ENCODE peak calls at places on chromosomes 4 and X, in six cellular contexts. X, K, W, N, C and J are unnamed samples.

GRCh38 chrX:40736170-40736505 is 796 bp upstream of the MED14 start:
- ATAC-seq in X (peak), K (peak), W (no peak), N (peak), C (peak), J (no peak)

GRCh38 chrX:120457766-120458180 is 11.3 kb downstream of the LAMP2 start:
- ATAC-seq in X (no peak), K (no peak), W (no peak), N (peak), C (peak), J (no peak)

GRCh38 chr4:41334182-41334581 is 77.5 kb downstream of the UCHL1 start:
- ATAC-seq in X (no peak), K (no peak), W (no peak), N (no peak), C (no peak), J (no peak)

GRCh38 chr4:57492479-57492878 is 382.3 kb upstream of the IGFBP7 start:
- ATAC-seq in X (no peak), K (no peak), W (no peak), N (no peak), C (no peak), J (no peak)

GRCh38 chr4:86960557-86960959 is 25.7 kb downstream of the AFF1 start:
- ATAC-seq in X (no peak), K (peak), W (no peak), N (peak), C (peak), J (no peak)

GRCh38 chr4:168765726-168766125 is 244.3 kb downstream of the CBR4 start:
- ATAC-seq in X (no peak), K (no peak), W (peak), N (no peak), C (no peak), J (peak)

GRCh38 chrX:129510331-129510730 is 13.0 kb downstream of the SMARCA1 start:
- ATAC-seq in X (no peak), K (peak), W (no peak), N (no peak), C (no peak), J (no peak)

GRCh38 chrX:10033360-10034007 is 66.3 kb downstream of the CLDN34 start:
- ATAC-seq in X (peak), K (no peak), W (no peak), N (no peak), C (no peak), J (no peak)

GRCh38 chr4:165709973-165710526 is 163.0 kb upstream of the TLL1 start:
- ATAC-seq in X (no peak), K (no peak), W (peak), N (no peak), C (no peak), J (no peak)

GRCh38 chr4:151534195-151534594 is 125.2 kb downstream of the FHIP1A start:
- ATAC-seq in X (no peak), K (no peak), W (no peak), N (no peak), C (no peak), J (no peak)

GRCh38 chr4:153713840-153714239 is 29.8 kb downstream of the TLR2 start:
- ATAC-seq in X (no peak), K (no peak), W (no peak), N (no peak), C (no peak), J (no peak)

GRCh38 chrX:97968376-97969104 is 1084.8 kb downstream of the RPA4 start:
- ATAC-seq in X (no peak), K (no peak), W (no peak), N (no peak), C (no peak), J (no peak)

GRCh38 chrX:70001708-70002341 is 47.9 kb downstream of the AWAT2 start:
- ATAC-seq in X (no peak), K (no peak), W (no peak), N (no peak), C (no peak), J (no peak)

GRCh38 chr4:24582235-24582863 is 2.0 kb downstream of the DHX15 start:
- ATAC-seq in X (no peak), K (no peak), W (no peak), N (no peak), C (peak), J (no peak)

GRCh38 chrX:47482512-47483309 is at the start of gene ZNF41:
- ATAC-seq in X (peak), K (peak), W (peak), N (peak), C (peak), J (peak)
- TF ChIP-seq POLR2A in X (peak), K (peak), W (no peak), N (peak), C (peak), J (no peak)

DNA sequence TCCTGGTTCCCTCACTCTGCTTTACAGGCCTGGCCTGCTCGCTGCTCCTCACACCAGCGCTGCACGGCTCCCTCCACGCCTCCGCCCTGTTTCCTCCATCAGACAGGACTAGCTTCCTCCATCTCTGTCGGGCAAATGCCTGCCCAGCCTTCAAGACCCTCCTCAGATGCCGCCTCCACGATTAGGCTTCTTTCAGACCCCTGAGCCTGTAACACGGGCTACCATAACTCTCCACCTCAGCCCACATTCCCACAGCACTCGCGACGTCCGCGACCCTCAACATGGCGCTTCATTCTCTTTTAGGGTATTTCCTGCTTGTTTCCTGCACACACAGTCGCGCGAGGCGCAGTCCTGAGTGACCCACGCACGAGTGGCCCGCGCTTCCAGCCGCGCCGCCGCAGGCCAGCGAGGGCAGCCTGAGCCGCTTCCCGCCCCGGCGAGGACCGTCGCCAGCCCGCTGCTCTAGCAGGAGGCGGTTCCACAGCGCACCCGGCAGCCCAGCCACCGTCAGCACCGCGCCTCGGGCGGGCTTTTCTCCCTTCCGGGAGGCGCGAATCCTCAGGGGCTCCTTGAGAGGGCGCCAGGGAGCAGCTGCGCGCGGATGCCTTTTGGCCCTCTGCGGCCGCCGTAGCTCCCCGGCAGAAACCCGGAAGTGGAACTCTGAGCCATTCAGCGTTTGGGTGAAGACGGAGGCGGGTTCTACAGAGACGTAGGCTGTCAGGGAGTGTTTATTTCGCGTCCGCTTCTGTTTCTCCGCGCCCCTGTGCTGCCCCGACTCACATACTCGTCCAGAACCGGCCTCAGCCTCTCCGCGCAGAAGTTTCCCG is at the start of gene FRG1:
- ATAC-seq in X (peak), K (peak), W (peak), N (peak), C (peak), J (peak)
- TF ChIP-seq EP300 in X (no peak), K (peak), W (no peak), N (no peak), C (no peak), J (no peak)

GRCh38 chr4:138051157-138051556 is 191.0 kb downstream of the SLC7A11 start:
- ATAC-seq in X (no peak), K (no peak), W (no peak), N (no peak), C (no peak), J (no peak)
- H3K4me3 ChIP-seq in X (no peak), K (no peak), W (no peak), N (no peak), C (no peak), J (no peak)

DNA sequence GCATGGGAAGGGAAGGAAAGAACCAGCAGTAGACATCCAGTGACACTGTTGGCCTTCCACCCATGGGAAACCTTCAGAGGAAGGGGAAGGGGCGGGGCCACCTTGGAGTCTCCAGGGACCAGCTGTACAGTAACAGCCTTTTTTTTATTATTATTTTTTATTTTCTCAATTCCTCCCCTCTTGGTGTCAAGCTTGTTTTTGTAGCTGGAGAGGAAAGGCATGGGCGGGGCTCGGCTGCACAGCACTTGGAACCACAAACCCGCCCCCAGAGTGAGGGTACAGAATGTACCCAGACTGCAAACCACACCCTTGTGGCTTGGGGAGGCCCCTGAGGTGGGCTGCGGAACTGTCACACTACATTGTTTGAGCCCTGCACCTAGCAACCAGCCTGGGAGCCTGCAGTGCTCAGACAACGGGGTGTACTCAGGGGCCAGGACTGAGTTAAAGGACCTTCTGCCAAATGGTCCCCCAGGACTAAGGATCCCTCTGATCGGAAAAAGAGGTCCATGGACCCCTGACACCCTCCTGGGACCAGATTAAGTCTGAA is 45.7 kb downstream of the PRPS1 start:
- ATAC-seq in X (no peak), K (peak), W (peak), N (peak), C (peak), J (peak)
- TF ChIP-seq POLR2A in X (no peak), K (no peak), W (no peak), N (no peak), C (no peak), J (no peak)

DNA sequence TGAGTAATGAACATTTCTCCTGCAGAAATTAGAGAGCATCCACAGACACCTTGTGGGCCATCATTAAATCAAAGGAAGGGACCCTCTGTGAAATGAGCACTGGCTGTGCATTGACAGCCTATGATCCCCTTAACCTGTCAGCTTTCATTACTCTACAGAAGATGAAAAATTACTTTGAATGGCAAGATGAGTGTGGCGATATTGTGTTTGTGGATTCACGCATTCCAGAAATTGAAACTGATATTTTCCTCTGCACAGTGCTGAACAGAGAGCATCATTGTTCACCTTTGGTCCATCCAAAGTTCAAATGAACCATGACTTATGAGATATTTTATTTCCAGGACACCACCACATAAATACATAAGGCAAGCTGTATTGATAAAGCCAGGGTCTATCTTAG is 374.8 kb upstream of the ANXA10 start:
- ATAC-seq in X (no peak), K (no peak), W (no peak), N (no peak), C (no peak), J (no peak)
- TF ChIP-seq EP300 in X (no peak), K (no peak), W (no peak), N (no peak), C (no peak), J (no peak)

GRCh38 chr4:2365054-2365912 is 53.2 kb downstream of the ZFYVE28 start:
- ATAC-seq in X (no peak), K (no peak), W (no peak), N (no peak), C (peak), J (no peak)
- H3K4me3 ChIP-seq in X (no peak), K (no peak), W (peak), N (no peak), C (peak), J (peak)

GRCh38 chr4:145732895-145733880 is 53.2 kb downstream of the C4orf51 start:
- ATAC-seq in X (peak), K (peak), W (peak), N (peak), C (peak), J (peak)
- TF ChIP-seq POLR2A in X (peak), K (no peak), W (no peak), N (peak), C (peak), J (peak)

GRCh38 chr4:158169931-158170690 is 2.7 kb downstream of the GASK1B start:
- ATAC-seq in X (no peak), K (peak), W (no peak), N (no peak), C (no peak), J (peak)
- TF ChIP-seq EP300 in X (no peak), K (no peak), W (no peak), N (no peak), C (no peak), J (no peak)

GRCh38 chr4:26050212-26050643 is 136.2 kb downstream of the SMIM20 start:
- ATAC-seq in X (no peak), K (no peak), W (peak), N (peak), C (no peak), J (peak)

GRCh38 chr4:26050671-26051070 is 136.7 kb downstream of the SMIM20 start:
- ATAC-seq in X (no peak), K (no peak), W (no peak), N (no peak), C (no peak), J (no peak)

GRCh38 chr4:26048378-26048882 is 134.4 kb downstream of the SMIM20 start:
- ATAC-seq in X (no peak), K (no peak), W (no peak), N (no peak), C (no peak), J (peak)

GRCh38 chr4:26048962-26049361 is 134.9 kb downstream of the SMIM20 start:
- ATAC-seq in X (no peak), K (no peak), W (no peak), N (no peak), C (no peak), J (peak)

DNA sequence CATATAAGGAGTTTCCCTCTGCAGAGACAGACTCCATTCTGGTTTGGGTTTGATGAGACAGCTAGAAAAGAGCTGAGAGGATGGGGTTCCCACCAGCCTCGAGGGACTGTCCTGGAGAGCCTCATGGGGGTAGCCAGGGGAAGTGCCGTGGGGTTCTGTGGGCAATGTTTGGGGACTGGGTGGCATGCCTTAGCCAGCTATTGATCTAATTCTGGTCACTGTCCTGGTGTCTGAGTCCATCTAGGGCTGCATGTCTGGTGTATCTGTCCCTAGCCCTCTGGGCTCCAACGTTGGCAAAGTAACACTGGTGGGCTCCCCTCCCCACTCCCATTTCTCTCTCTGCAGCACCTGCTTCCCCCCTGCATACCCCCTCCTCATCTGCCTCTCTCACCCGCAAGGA is 135.4 kb downstream of the SMIM20 start:
- ATAC-seq in X (no peak), K (no peak), W (no peak), N (peak), C (no peak), J (no peak)
- H3K4me3 ChIP-seq in X (no peak), K (no peak), W (no peak), N (no peak), C (no peak), J (no peak)

GRCh38 chrX:53686151-53686885 is at the start of gene HUWE1:
- ATAC-seq in X (peak), K (peak), W (peak), N (peak), C (peak), J (peak)
- TF ChIP-seq POLR2A in X (peak), K (peak), W (no peak), N (peak), C (peak), J (no peak)